ENCODE peak calls at places on chromosomes 7 and 10, in nine cellular contexts. R is OCI-LY7, A is thoracic aorta, E is lower lobe of right lung, L is mammary epithelial cell, Y is mucosa of descending colon, F is BJ, P is cardiac muscle cell, Z is kidney epithelial cell. K is an unnamed sample.

GRCh38 chr10:23525406-23525805 is 86.5 kb downstream of the OTUD1 start:
- DNase-seq in L (peak), E (no peak), Z (no peak), P (peak), A (no peak), R (peak), Y (no peak), F (no peak), K (peak)

GRCh38 chr10:102381983-102382382 is 13.5 kb upstream of the NFKB2 start:
- DNase-seq in R (no peak), L (no peak), Y (no peak), A (no peak), Z (no peak), E (no peak), F (no peak), P (no peak), K (no peak)

GRCh38 chr10:68406111-68406814 is 814 bp downstream of the RUFY2 start:
- DNase-seq in Z (no peak), R (peak), F (peak), Y (peak), E (peak), A (no peak), L (peak), P (peak), K (no peak)

GRCh38 chr7:98867271-98867701 is 2.5 kb downstream of the TMEM130 start:
- DNase-seq in R (no peak), L (no peak), P (no peak), E (peak), Z (no peak), F (no peak), Y (peak), A (no peak), K (no peak)

GRCh38 chr10:78196964-78197363 is 163.3 kb downstream of the RPS24 start:
- DNase-seq in A (no peak), Y (no peak), L (peak), P (peak), F (peak), Z (peak), E (no peak), R (no peak), K (no peak)

GRCh38 chr7:106848851-106849442 is 16.1 kb upstream of the PIK3CG start:
- DNase-seq in P (peak), Z (peak), F (peak), Y (no peak), A (no peak), E (no peak), L (peak), R (no peak), K (no peak)

GRCh38 chr7:148045521-148045920 is 545.0 kb upstream of the C7orf33 start:
- DNase-seq in R (no peak), A (no peak), E (no peak), L (no peak), Y (no peak), P (no peak), F (no peak), Z (no peak), K (no peak)

GRCh38 chr7:81956520-81956919 is 186.7 kb upstream of the HGF start:
- DNase-seq in Y (no peak), Z (no peak), E (no peak), F (no peak), R (peak), A (no peak), L (no peak), P (peak), K (no peak)

GRCh38 chr7:98495523-98495922 is 94.6 kb upstream of the BAIAP2L1 start:
- DNase-seq in L (no peak), P (no peak), R (no peak), F (no peak), A (no peak), Y (no peak), Z (no peak), E (no peak), K (no peak)

GRCh38 chr7:43328785-43329380 is 216.4 kb downstream of the HECW1 start:
- DNase-seq in R (no peak), P (no peak), A (no peak), F (no peak), E (no peak), Y (no peak), Z (no peak), L (no peak), K (no peak)

GRCh38 chr10:4316166-4316810 is 509.7 kb upstream of the AKR1E2 start:
- DNase-seq in E (no peak), P (peak), Z (no peak), F (peak), Y (no peak), A (peak), L (peak), R (no peak), K (peak)

GRCh38 chr7:25314729-25315267 is 86.5 kb upstream of the NPVF start:
- DNase-seq in Z (no peak), P (peak), Y (no peak), A (no peak), L (no peak), F (no peak), E (no peak), R (no peak), K (no peak)

GRCh38 chr10:114271014-114271778 is 32.1 kb downstream of the VWA2 start:
- DNase-seq in F (no peak), L (peak), P (no peak), R (no peak), A (no peak), E (no peak), Z (peak), Y (no peak), K (no peak)

GRCh38 chr7:131867461-131867860 is 311.0 kb upstream of the PODXL start:
- DNase-seq in R (no peak), E (no peak), Z (no peak), A (no peak), Y (no peak), L (no peak), F (no peak), P (no peak), K (no peak)

GRCh38 chr7:135956393-135956792 is 20.8 kb downstream of the MTPN start:
- DNase-seq in A (no peak), R (no peak), F (no peak), L (no peak), P (no peak), E (no peak), Z (no peak), Y (no peak), K (no peak)

GRCh38 chr10:95295031-95295755 is 4.4 kb upstream of the PDLIM1 start:
- DNase-seq in Z (peak), R (peak), P (peak), E (peak), L (peak), A (no peak), F (no peak), Y (peak), K (no peak)

GRCh38 chr10:102433619-102434046 is 1.3 kb upstream of the CUEDC2 start:
- DNase-seq in F (no peak), P (no peak), E (peak), L (no peak), A (no peak), Y (peak), Z (no peak), R (peak), K (no peak)

GRCh38 chr7:95690367-95690947 is 81.9 kb upstream of the DYNC1I1 start:
- DNase-seq in F (no peak), Y (no peak), L (peak), A (no peak), Z (no peak), E (no peak), P (peak), R (peak), K (no peak)

GRCh38 chr10:77268721-77269120 is 368.9 kb downstream of the KCNMA1 start:
- DNase-seq in L (no peak), P (no peak), E (no peak), A (no peak), Y (no peak), Z (no peak), F (no peak), R (no peak), K (no peak)

GRCh38 chr10:11898372-11899066 is 75.4 kb downstream of the PROSER2 start:
- DNase-seq in Y (no peak), L (peak), F (no peak), R (no peak), A (no peak), Z (peak), E (peak), P (peak), K (no peak)

GRCh38 chr10:101233863-101234262 is 4.6 kb upstream of the LBX1 start:
- DNase-seq in Z (no peak), F (no peak), E (no peak), A (no peak), P (no peak), Y (no peak), L (no peak), R (no peak), K (no peak)

GRCh38 chr10:33265621-33266020 is 68.8 kb downstream of the NRP1 start:
- DNase-seq in L (no peak), P (no peak), Y (no peak), F (no peak), E (no peak), A (no peak), Z (no peak), R (no peak), K (no peak)

GRCh38 chr7:27154369-27154768 is 2.0 kb upstream of the HOXA3 start:
- DNase-seq in Y (no peak), R (no peak), Z (no peak), P (no peak), L (no peak), E (no peak), F (no peak), A (no peak), K (no peak)

GRCh38 chr10:116785867-116786266 is 43.5 kb upstream of the HSPA12A start:
- DNase-seq in Y (no peak), R (no peak), L (no peak), F (no peak), E (no peak), P (no peak), A (no peak), Z (no peak), K (no peak)

GRCh38 chr7:157404002-157404401 is 67.2 kb downstream of the DNAJB6 start:
- DNase-seq in Z (no peak), E (no peak), A (no peak), P (no peak), R (no peak), Y (no peak), L (no peak), F (no peak), K (no peak)

GRCh38 chr10:51617576-51618298 is 81.7 kb downstream of the CSTF2T start:
- DNase-seq in Y (no peak), Z (no peak), R (no peak), P (no peak), A (no peak), L (no peak), E (no peak), F (no peak), K (no peak)

GRCh38 chr10:130935051-130935450 is 376.5 kb downstream of the TCERG1L start:
- DNase-seq in Y (no peak), F (no peak), P (no peak), R (no peak), E (no peak), Z (no peak), A (no peak), L (no peak), K (no peak)

GRCh38 chr10:51700228-51700835 is 937 bp upstream of the CSTF2T start:
- DNase-seq in R (peak), Z (no peak), P (peak), E (no peak), F (no peak), A (no peak), Y (no peak), L (peak), K (peak)

GRCh38 chr7:136064098-136064497 is 86.9 kb upstream of the MTPN start:
- DNase-seq in Z (no peak), Y (no peak), E (no peak), A (no peak), F (no peak), R (no peak), L (no peak), P (no peak), K (no peak)

DNA sequence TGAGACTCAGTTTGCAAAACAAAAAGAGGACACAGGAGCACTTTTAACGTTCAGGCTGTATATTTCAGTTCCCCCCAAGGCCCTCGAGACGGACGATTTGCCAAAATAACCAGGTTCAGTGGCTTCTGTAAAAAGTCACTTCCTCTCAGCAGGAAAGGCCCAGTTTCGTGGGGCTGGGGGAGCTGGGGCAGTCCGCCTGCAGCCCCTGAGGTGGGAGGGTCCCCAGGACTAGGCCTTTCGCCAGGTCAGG is 28.8 kb downstream of the WDR86 start:
- DNase-seq in A (no peak), Z (no peak), L (no peak), F (no peak), Y (no peak), R (peak), P (no peak), E (no peak), K (no peak)
- H3K4me3 ChIP-seq in A (peak), Z (no peak), L (no peak), F (no peak), Y (no peak), R (peak), P (no peak), E (peak), K (no peak)

DNA sequence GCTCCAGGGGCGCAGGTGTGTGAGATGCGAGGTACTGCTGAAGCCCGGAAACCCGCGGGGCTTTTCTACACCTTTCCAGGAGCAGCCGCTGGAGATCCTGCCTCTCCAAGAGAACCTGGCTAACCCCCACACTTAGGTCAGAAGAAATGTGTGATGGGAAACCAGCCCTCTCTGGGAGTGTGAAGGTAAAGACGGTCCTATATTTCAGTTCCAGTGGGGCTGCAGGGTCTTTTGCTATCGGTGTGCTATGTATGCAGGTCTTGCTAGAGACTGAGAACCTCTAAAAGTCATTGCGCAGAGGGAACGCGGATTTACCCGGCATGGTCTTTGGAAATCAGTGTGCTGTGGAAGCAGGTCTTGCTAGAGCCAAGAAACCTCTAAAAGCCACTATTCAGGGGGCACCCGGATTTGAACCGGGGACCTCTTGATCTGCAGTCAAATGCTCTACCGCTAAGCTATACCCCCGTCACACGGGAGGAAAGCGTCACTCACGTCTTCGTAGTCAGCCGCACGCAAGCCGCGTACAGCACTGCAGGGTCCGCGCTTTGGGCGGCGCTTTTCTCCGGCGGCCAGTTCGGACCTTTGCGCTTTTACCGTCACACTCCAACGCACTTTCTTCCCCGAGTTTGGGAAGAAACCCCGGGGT is 46.0 kb downstream of the ZNF777 start:
- DNase-seq in P (peak), Z (no peak), Y (peak), A (no peak), L (peak), F (peak), E (no peak), R (no peak), K (peak)
- H3K4me3 ChIP-seq in P (peak), Z (peak), Y (no peak), A (peak), L (no peak), F (peak), E (peak), R (no peak), K (peak)

GRCh38 chr10:6145979-6146432 is 56.7 kb upstream of the PFKFB3 start:
- DNase-seq in F (no peak), L (no peak), Z (no peak), E (no peak), R (peak), P (no peak), A (no peak), Y (no peak), K (no peak)

GRCh38 chr10:6143128-6143527 is 54.3 kb downstream of the RBM17 start:
- DNase-seq in L (no peak), F (no peak), Z (no peak), R (no peak), E (no peak), A (no peak), Y (no peak), P (no peak), K (no peak)

GRCh38 chr10:6146921-6147320 is 55.8 kb upstream of the PFKFB3 start:
- DNase-seq in Z (no peak), R (no peak), E (peak), Y (no peak), L (no peak), A (no peak), P (no peak), F (no peak), K (no peak)

GRCh38 chr10:6144609-6145413 is 56.0 kb downstream of the RBM17 start:
- DNase-seq in F (no peak), L (peak), E (peak), A (peak), P (peak), Z (no peak), Y (peak), R (peak), K (peak)

GRCh38 chr10:6145414-6145978 is 56.7 kb downstream of the RBM17 start:
- DNase-seq in R (peak), L (no peak), E (no peak), Y (peak), P (no peak), Z (no peak), A (no peak), F (no peak), K (no peak)
- H3K4me3 ChIP-seq in R (peak), L (peak), E (peak), Y (peak), P (peak), Z (peak), A (peak), F (peak), K (peak)

GRCh38 chr7:100803398-100804161 is 23.7 kb downstream of the EPHB4 start:
- DNase-seq in F (peak), A (peak), Z (peak), R (peak), P (peak), Y (no peak), L (peak), E (peak), K (peak)
- H3K4me3 ChIP-seq in F (no peak), A (peak), Z (no peak), R (no peak), P (no peak), Y (no peak), L (peak), E (peak), K (no peak)

GRCh38 chr10:129099992-129100391 is 367.0 kb upstream of the MGMT start:
- DNase-seq in R (no peak), Y (no peak), L (no peak), P (no peak), Z (no peak), A (no peak), E (no peak), F (no peak), K (no peak)
- H3K4me3 ChIP-seq in R (no peak), Y (no peak), L (no peak), P (no peak), Z (no peak), A (no peak), E (no peak), F (no peak), K (no peak)

K was measured in gastrocnemius medialis.